ENCODE peak calls at places on chromosomes 2 and 18, in four cellular contexts. E is K562, A is A549, T is HepG2. I is an unnamed sample.

GRCh38 chr2:209236369-209236768 is 187.5 kb upstream of the MAP2 start:
- DNase-seq in E (no peak), A (no peak), T (no peak), I (no peak)

GRCh38 chr2:151437630-151438029 is 27.9 kb downstream of the RIF1 start:
- DNase-seq in E (peak; percentile 25), A (peak; percentile 36), T (no peak), I (peak; percentile 18)

GRCh38 chr2:43480874-43481273 is 115.0 kb downstream of the THADA start:
- DNase-seq in E (no peak), A (no peak), T (no peak), I (no peak)

GRCh38 chr2:18214936-18215335 is 336.5 kb downstream of the KCNS3 start:
- DNase-seq in E (no peak), A (no peak), T (no peak), I (peak; percentile 34)

GRCh38 chr2:203453858-203454451 is 81.1 kb downstream of the RAPH1 start:
- DNase-seq in E (peak; percentile 58), A (peak; percentile 64), T (peak; percentile 61), I (peak; percentile 72)

GRCh38 chr2:190716176-190716807 is 67.4 kb downstream of the NAB1 start:
- DNase-seq in E (no peak), A (no peak), T (no peak), I (no peak)

GRCh38 chr18:58690259-58690658 is 19.0 kb downstream of the MALT1 start:
- DNase-seq in E (no peak), A (no peak), T (no peak), I (no peak)

GRCh38 chr2:165691615-165692014 is 102.4 kb downstream of the GALNT3 start:
- DNase-seq in E (peak; percentile 3), A (no peak), T (no peak), I (peak; percentile 31)

GRCh38 chr2:137210039-137210438 is 444.7 kb downstream of the THSD7B start:
- DNase-seq in E (no peak), A (no peak), T (no peak), I (no peak)

GRCh38 chr2:241886840-241887447 is 17.4 kb downstream of the RTP5 start:
- DNase-seq in E (no peak), A (no peak), T (no peak), I (no peak)

GRCh38 chr18:28512357-28512756 is 335.4 kb upstream of the CDH2 start:
- DNase-seq in E (no peak), A (no peak), T (no peak), I (no peak)

GRCh38 chr2:227597993-227598392 is 700 bp upstream of the SCYGR2 start:
- DNase-seq in E (no peak), A (no peak), T (peak; percentile 18), I (no peak)
- TF ChIP-seq MAFK in E (no peak), A (no peak), T (no peak), I (no peak)

GRCh38 chr2:170123593-170123992 is 54.4 kb upstream of the MYO3B start:
- DNase-seq in E (no peak), A (peak; percentile 29), T (peak; percentile 72), I (peak; percentile 27)

GRCh38 chr2:170118641-170119040 is 59.3 kb upstream of the MYO3B start:
- DNase-seq in E (no peak), A (no peak), T (no peak), I (no peak)

GRCh38 chr2:170121689-170122088 is 56.3 kb upstream of the MYO3B start:
- DNase-seq in E (no peak), A (no peak), T (no peak), I (no peak)

GRCh38 chr2:170122883-170123547 is 54.9 kb upstream of the MYO3B start:
- DNase-seq in E (no peak), A (peak; percentile 42), T (peak; percentile 49), I (peak; percentile 80)
- TF ChIP-seq CTCF in E (no peak), A (no peak), T (no peak), I (no peak)

DNA sequence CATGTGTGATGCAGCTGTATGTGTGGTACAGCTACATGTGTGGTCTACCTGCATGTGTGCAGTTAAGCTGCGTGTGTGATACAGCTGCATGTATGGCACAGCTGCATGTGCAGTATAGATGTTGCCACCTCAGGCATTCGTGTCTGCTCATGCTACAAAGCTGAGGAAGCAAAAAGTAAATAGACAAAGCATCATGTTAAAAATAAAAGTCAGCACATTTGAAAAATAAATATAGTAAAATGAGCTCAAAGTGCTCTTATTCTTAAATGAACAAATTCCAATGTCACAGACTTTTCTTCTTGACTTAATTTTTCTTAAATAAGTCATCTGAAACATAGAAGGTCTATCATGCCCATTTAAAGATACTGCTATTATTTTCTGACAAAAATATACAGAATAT is 519.3 kb upstream of the SOX11 start:
- DNase-seq in E (no peak), A (no peak), T (no peak), I (no peak)
- H3K4me3 ChIP-seq in E (no peak overlapping the region), A (no peak overlapping the region), T (no peak overlapping the region), I (no peak overlapping the region)

GRCh38 chr2:167581961-167582574 is 665.3 kb downstream of the STK39 start:
- DNase-seq in E (no peak), A (no peak), T (no peak), I (peak; percentile 16)
- TF ChIP-seq MAFK in E (no peak), A (no peak), T (no peak), I (no peak)

I was measured in IMR-90.